ENCODE peak calls at places on chromosomes 2 and 18, in seven cellular contexts. G, C, O, F, Z, S and U are unnamed samples.

GRCh38 chr2:27485496-27485895 is 4.0 kb downstream of the IFT172 start:
- DNase-seq in C (no peak), S (no peak), O (no peak), F (no peak), G (no peak), Z (no peak), U (no peak)

GRCh38 chr18:48902023-48902855 is 48.5 kb downstream of the SMAD7 start:
- DNase-seq in O (no peak), F (no peak), G (no peak), C (peak; percentile 43), S (no peak), Z (no peak), U (peak; percentile 48)

GRCh38 chr18:26356045-26356785 is 130.0 kb downstream of the TAF4B start:
- DNase-seq in C (no peak), G (no peak), O (no peak), S (no peak), Z (peak; percentile 24), F (no peak), U (no peak)

GRCh38 chr2:130337735-130338325 is 4.9 kb upstream of the IMP4 start:
- DNase-seq in F (no peak), Z (no peak), O (no peak), G (no peak), C (no peak), S (no peak), U (no peak)

GRCh38 chr2:76711490-76711889 is 810.7 kb downstream of the LRRTM4 start:
- DNase-seq in C (no peak), G (no peak), Z (no peak), O (no peak), F (no peak), S (no peak), U (peak; percentile 44)

GRCh38 chr2:37809931-37810570 is 115.0 kb upstream of the RMDN2 start:
- DNase-seq in S (no peak), C (no peak), O (no peak), F (no peak), Z (no peak), G (no peak), U (no peak)

GRCh38 chr2:69594341-69594740 is 49.2 kb downstream of the AAK1 start:
- DNase-seq in Z (no peak), S (no peak), F (no peak), O (no peak), G (no peak), C (no peak), U (no peak)

GRCh38 chr2:224242543-224242942 is 159.4 kb downstream of the FAM124B start:
- DNase-seq in G (no peak), S (no peak), O (no peak), C (no peak), Z (no peak), F (no peak), U (no peak)

GRCh38 chr2:233338969-233339368 is 15.3 kb upstream of the DGKD start:
- DNase-seq in G (no peak), F (no peak), Z (no peak), O (no peak), S (no peak), C (no peak), U (no peak)

GRCh38 chr18:13147146-13147545 is 71.4 kb upstream of the LDLRAD4 start:
- DNase-seq in C (no peak), O (no peak), S (no peak), Z (no peak), G (no peak), F (peak; percentile 93), U (peak; percentile 89)

GRCh38 chr18:79744625-79745024 is 53.1 kb upstream of the KCNG2 start:
- DNase-seq in G (no peak), O (no peak), F (no peak), S (no peak), Z (no peak), C (peak; percentile 28), U (no peak)

GRCh38 chr2:240961878-240962277 is 36.5 kb upstream of the SNED1 start:
- DNase-seq in G (no peak), S (no peak), O (no peak), C (no peak), Z (no peak), F (no peak), U (no peak)

GRCh38 chr2:100071350-100072043 is 70.9 kb downstream of the AFF3 start:
- DNase-seq in S (no peak), Z (no peak), C (no peak), O (no peak), G (no peak), F (no peak), U (no peak)

GRCh38 chr2:120653871-120654270 is 81.8 kb upstream of the GLI2 start:
- DNase-seq in O (no peak), Z (no peak), S (no peak), C (no peak), G (no peak), F (no peak), U (no peak)

GRCh38 chr2:30245364-30245763 is 14.0 kb downstream of the LBH start:
- DNase-seq in O (no peak), S (no peak), C (no peak), G (no peak), Z (no peak), F (no peak), U (no peak)

GRCh38 chr18:50706199-50706598 is 113.6 kb downstream of the MRO start:
- DNase-seq in G (no peak), C (no peak), Z (no peak), O (no peak), S (no peak), F (no peak), U (peak; percentile 83)

GRCh38 chr2:107001551-107001950 is 115.6 kb upstream of the ST6GAL2 start:
- DNase-seq in Z (no peak), S (no peak), F (no peak), G (no peak), C (no peak), O (no peak), U (no peak)

GRCh38 chr2:29239209-29239960 is 124.2 kb downstream of the CLIP4 start:
- DNase-seq in O (no peak), F (no peak), G (no peak), Z (no peak), C (peak; percentile 42), S (no peak), U (no peak)

GRCh38 chr2:199692489-199692888 is 158.5 kb downstream of the FTCDNL1 start:
- DNase-seq in O (no peak), C (no peak), S (no peak), F (no peak), G (no peak), Z (no peak), U (peak; percentile 98)

GRCh38 chr2:241050624-241051577 is 51.2 kb downstream of the MTERF4 start:
- DNase-seq in C (no peak), F (no peak), O (no peak), S (no peak), Z (peak; percentile 47), G (no peak), U (no peak)

GRCh38 chr18:61606759-61607158 is 273.5 kb downstream of the CDH20 start:
- DNase-seq in G (no peak), Z (no peak), F (no peak), S (peak; percentile 2), O (no peak), C (no peak), U (no peak)

GRCh38 chr2:63581266-63581961 is 6.9 kb downstream of the WDPCP start:
- DNase-seq in S (no peak), F (no peak), G (no peak), C (no peak), O (no peak), Z (no peak), U (no peak)

GRCh38 chr2:84939426-84940087 is 31.4 kb upstream of the KCMF1 start:
- DNase-seq in G (no peak), O (peak; percentile 84), Z (peak; percentile 73), F (no peak), S (no peak), C (peak; percentile 89), U (no peak)

GRCh38 chr2:113120861-113121260 is 6.5 kb upstream of the IL1RN start:
- DNase-seq in Z (no peak), S (no peak), G (no peak), O (no peak), F (no peak), C (no peak), U (no peak)

GRCh38 chr18:46772396-46772795 is 15.5 kb upstream of the ST8SIA5 start:
- DNase-seq in O (no peak), F (peak; percentile 18), Z (no peak), G (no peak), C (no peak), S (no peak), U (no peak)

GRCh38 chr2:182636694-182637093 is 79.4 kb upstream of the DNAJC10 start:
- DNase-seq in S (peak; percentile 9), C (no peak), F (no peak), O (no peak), G (no peak), Z (no peak), U (no peak)

GRCh38 chr18:62763101-62763521 is 47.8 kb downstream of the PHLPP1 start:
- DNase-seq in O (no peak), S (no peak), Z (no peak), F (no peak), G (no peak), C (no peak), U (no peak)

GRCh38 chr2:11998218-11998617 is 251.8 kb downstream of the LPIN1 start:
- DNase-seq in Z (no peak), C (no peak), G (no peak), O (no peak), S (no peak), F (no peak), U (no peak)

GRCh38 chr2:85621338-85621737 is 5.4 kb downstream of the USP39 start:
- DNase-seq in S (no peak), G (no peak), C (no peak), F (no peak), O (no peak), Z (no peak), U (no peak)

GRCh38 chr2:210389856-210390255 is 74.9 kb upstream of the MYL1 start:
- DNase-seq in G (no peak), C (no peak), F (no peak), S (no peak), Z (no peak), O (no peak), U (no peak)

GRCh38 chr2:214410128-214410775 is 602 bp upstream of the VWC2L start:
- DNase-seq in O (no peak), C (no peak), S (no peak), G (no peak), Z (no peak), F (no peak), U (peak; percentile 70)

GRCh38 chr2:69159988-69160387 is 147.0 kb downstream of the ANTXR1 start:
- DNase-seq in G (no peak), F (no peak), O (no peak), C (no peak), S (no peak), Z (no peak), U (no peak)

GRCh38 chr2:9169310-9170107 is 37.1 kb upstream of the ASAP2 start:
- DNase-seq in C (no peak), Z (no peak), O (no peak), G (no peak), S (no peak), F (no peak), U (no peak)

GRCh38 chr2:100859902-100860301 is 40.0 kb downstream of the NPAS2 start:
- DNase-seq in C (no peak), Z (no peak), S (no peak), F (no peak), O (no peak), G (no peak), U (no peak)

GRCh38 chr2:189298038-189298437 is 118.5 kb upstream of the COL5A2 start:
- DNase-seq in F (no peak), S (no peak), Z (no peak), G (no peak), C (no peak), O (no peak), U (no peak)

GRCh38 chr2:136305517-136306192 is 187.7 kb upstream of the CXCR4 start:
- DNase-seq in F (peak; percentile 3), G (no peak), C (peak; percentile 80), O (peak; percentile 81), Z (peak; percentile 46), S (no peak), U (no peak)